ENCODE peak calls at places on chromosomes 13 and 19, in six cellular contexts. U, N, T, G, W and F are unnamed samples.

GRCh38 chr13:67736646-67737420 is 506.7 kb upstream of the PCDH9 start:
- DNase-seq in U (no peak), N (no peak), T (no peak), G (no peak), W (no peak), F (peak; percentile 14)

GRCh38 chr13:74133657-74134201 is 475 bp downstream of the KLF12 start:
- DNase-seq in U (peak; percentile 92), N (peak; percentile 81), T (peak; percentile 78), G (peak; percentile 72), W (peak; percentile 95), F (no peak)

GRCh38 chr19:14368011-14368513 is 13.2 kb upstream of the ADGRE5 start:
- DNase-seq in U (no peak), N (no peak), T (no peak), G (no peak), W (no peak), F (no peak)

GRCh38 chr19:54190942-54191670 is at the start of gene TSEN34:
- DNase-seq in U (peak; percentile 93), N (peak; percentile 71), T (no peak), G (peak; percentile 47), W (peak; percentile 95), F (peak; percentile 94)

GRCh38 chr13:89324582-89324981 is 1653.4 kb downstream of the SLITRK5 start:
- DNase-seq in U (no peak), N (no peak), T (no peak), G (no peak), W (no peak), F (no peak)

GRCh38 chr19:46697142-46697960 is 19.6 kb downstream of the PRKD2 start:
- DNase-seq in U (peak; percentile 95), N (peak; percentile 79), T (no peak), G (peak; percentile 87), W (peak; percentile 94), F (peak; percentile 95)

GRCh38 chr13:40069173-40070044 is 413.9 kb downstream of the COG6 start:
- DNase-seq in U (peak; percentile 83), N (peak; percentile 87), T (no peak), G (peak; percentile 69), W (peak; percentile 90), F (peak; percentile 45)

GRCh38 chr13:99028890-99029289 is 51.0 kb upstream of the DOCK9 start:
- DNase-seq in U (no peak), N (no peak), T (no peak), G (no peak), W (no peak), F (peak; percentile 50)

GRCh38 chr19:39164289-39164688 is 32.5 kb upstream of the NCCRP1 start:
- DNase-seq in U (no peak), N (no peak), T (no peak), G (no peak), W (no peak), F (no peak)

GRCh38 chr13:93716623-93717022 is 490.0 kb downstream of the GPC6 start:
- DNase-seq in U (no peak), N (no peak), T (no peak), G (no peak), W (no peak), F (no peak)

GRCh38 chr13:107028751-107029150 is 460.8 kb upstream of the ARGLU1 start:
- DNase-seq in U (no peak), N (no peak), T (no peak), G (no peak), W (no peak), F (no peak)

GRCh38 chr13:113403255-113404104 is 39.5 kb upstream of the GRTP1 start:
- DNase-seq in U (no peak), N (no peak), T (no peak), G (no peak), W (peak; percentile 47), F (no peak)

GRCh38 chr13:50549221-50549942 is 294.1 kb downstream of the DLEU7 start:
- DNase-seq in U (no peak), N (no peak), T (no peak), G (no peak), W (no peak), F (no peak)

GRCh38 chr19:29551774-29552173 is 26.0 kb downstream of the VSTM2B start:
- DNase-seq in U (no peak), N (no peak), T (no peak), G (no peak), W (no peak), F (no peak)

GRCh38 chr13:51793570-51794273 is 10.2 kb downstream of the DHRS12 start:
- DNase-seq in U (no peak), N (no peak), T (no peak), G (no peak), W (peak; percentile 77), F (peak; percentile 68)

GRCh38 chr13:107534548-107534947 is 680.8 kb downstream of the LIG4 start:
- DNase-seq in U (no peak), N (no peak), T (no peak), G (no peak), W (no peak), F (no peak)

GRCh38 chr19:18262917-18263316 is 11.3 kb downstream of the IQCN start:
- DNase-seq in U (no peak), N (no peak), T (no peak), G (no peak), W (no peak), F (no peak)

GRCh38 chr19:8576273-8576993 is 809 bp downstream of the MYO1F start:
- DNase-seq in U (no peak), N (no peak), T (no peak), G (no peak), W (peak; percentile 69), F (no peak)

GRCh38 chr19:47507031-47507430 is 7.8 kb downstream of the NAPA start:
- DNase-seq in U (no peak), N (no peak), T (no peak), G (no peak), W (no peak), F (no peak)

GRCh38 chr13:114068723-114069322 is 63.6 kb downstream of the RASA3 start:
- DNase-seq in U (no peak), N (peak; percentile 59), T (no peak), G (no peak), W (peak; percentile 51), F (no peak)

GRCh38 chr13:47897411-47898050 is 103.5 kb downstream of the SUCLA2 start:
- DNase-seq in U (no peak), N (no peak), T (no peak), G (no peak), W (no peak), F (no peak)

GRCh38 chr19:48967346-48968178 is 2.5 kb downstream of the FTL start:
- DNase-seq in U (no peak), N (peak; percentile 57), T (no peak), G (no peak), W (peak; percentile 62), F (peak; percentile 78)

GRCh38 chr19:48966541-48967345 is 1.6 kb downstream of the FTL start:
- DNase-seq in U (no peak), N (no peak), T (no peak), G (no peak), W (no peak), F (no peak)

GRCh38 chr19:48965033-48965805 is at the start of gene FTL:
- DNase-seq in U (peak; percentile 98), N (peak; percentile 98), T (peak; percentile 90), G (peak; percentile 96), W (peak; percentile 99), F (peak; percentile 99)

GRCh38 chr19:48964205-48965032 is 690 bp upstream of the FTL start:
- DNase-seq in U (no peak), N (no peak), T (no peak), G (no peak), W (peak; percentile 63), F (no peak)

DNA sequence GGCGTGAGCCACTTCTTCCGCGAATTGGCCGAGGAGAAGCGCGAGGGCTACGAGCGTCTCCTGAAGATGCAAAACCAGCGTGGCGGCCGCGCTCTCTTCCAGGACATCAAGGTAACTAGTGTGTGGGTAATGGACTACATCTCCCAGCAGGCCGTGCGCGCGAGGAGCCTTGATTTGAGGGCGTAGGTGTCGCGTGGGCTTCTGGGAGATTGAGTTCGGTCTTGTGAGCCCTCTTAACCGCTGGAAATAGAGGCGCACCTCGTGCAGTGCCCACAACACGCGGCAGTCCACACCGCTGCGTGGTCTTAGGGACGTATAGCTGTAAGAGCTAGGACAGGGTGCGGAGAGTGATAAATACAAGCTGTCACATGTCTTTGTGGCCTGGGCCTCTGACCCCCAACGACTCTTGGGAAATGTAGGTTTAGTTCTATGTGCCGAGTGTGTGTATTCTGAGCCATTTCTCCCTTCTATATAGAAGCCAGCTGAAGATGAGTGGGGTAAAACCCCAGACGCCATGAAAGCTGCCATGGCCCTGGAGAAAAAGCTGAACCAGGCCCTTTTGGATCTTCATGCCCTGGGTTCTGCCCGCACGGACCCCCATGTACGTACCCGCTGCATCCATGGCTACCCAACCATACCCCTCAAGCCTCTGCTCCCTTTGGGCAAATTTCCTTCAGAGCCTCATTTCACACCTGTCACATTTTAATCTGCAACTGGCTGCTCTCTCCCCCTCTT is 864 bp downstream of the FTL start:
- DNase-seq in U (peak; percentile 87), N (peak; percentile 91), T (peak; percentile 57), G (peak; percentile 90), W (peak; percentile 96), F (peak; percentile 93)
- TF ChIP-seq POLR2A in U (no peak), N (no peak), T (no peak), G (no peak), W (no peak), F (no peak)

GRCh38 chr19:16830679-16831078 is 1.5 kb downstream of the SIN3B start:
- DNase-seq in U (no peak), N (no peak), T (no peak), G (no peak), W (no peak), F (peak; percentile 17)

GRCh38 chr19:16829822-16830289 is 658 bp downstream of the SIN3B start:
- DNase-seq in U (no peak), N (no peak), T (no peak), G (no peak), W (no peak), F (no peak)

GRCh38 chr19:16831531-16831930 is 2.3 kb downstream of the SIN3B start:
- DNase-seq in U (no peak), N (no peak), T (no peak), G (no peak), W (no peak), F (no peak)

GRCh38 chr19:16825312-16826168 is 3.7 kb upstream of the SIN3B start:
- DNase-seq in U (peak; percentile 79), N (peak; percentile 73), T (no peak), G (peak; percentile 55), W (peak; percentile 52), F (no peak)

GRCh38 chr19:16828990-16829821 is at the start of gene SIN3B:
- DNase-seq in U (peak; percentile 88), N (peak; percentile 71), T (no peak), G (peak; percentile 78), W (peak; percentile 93), F (peak; percentile 96)
- TF ChIP-seq POLR2A in U (peak; percentile 46), N (peak; percentile 74), T (peak; percentile 73), G (no peak), W (peak; percentile 61), F (peak; percentile 43)

DNA sequence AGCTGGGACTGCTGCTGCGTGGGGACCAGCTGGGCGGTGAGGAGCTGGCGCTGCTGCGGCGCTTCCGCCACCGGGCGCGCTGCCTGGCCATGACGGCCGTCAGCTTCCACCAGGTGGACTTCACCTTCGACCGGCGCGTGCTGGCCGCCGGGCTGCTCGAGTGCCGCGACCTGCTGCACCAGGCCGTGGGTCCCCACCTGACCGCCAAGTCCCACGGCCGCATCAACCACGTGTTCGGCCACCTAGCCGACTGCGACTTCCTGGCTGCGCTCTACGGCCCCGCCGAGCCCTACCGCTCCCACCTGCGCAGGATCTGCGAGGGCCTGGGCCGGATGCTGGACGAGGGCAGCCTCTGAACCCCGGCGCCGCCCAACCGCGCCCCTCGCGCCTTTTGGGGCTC is 12.8 kb downstream of the TNFAIP8L1 start:
- DNase-seq in U (no peak), N (no peak), T (no peak), G (no peak), W (no peak), F (no peak)
- TF ChIP-seq POLR2A in U (no peak), N (no peak), T (no peak), G (no peak), W (no peak), F (no peak)

GRCh38 chr13:33817843-33818661 is at the start of gene RFC3:
- DNase-seq in U (peak; percentile 92), N (peak; percentile 91), T (peak; percentile 59), G (peak; percentile 90), W (peak; percentile 97), F (peak; percentile 96)
- TF ChIP-seq POLR2A in U (no peak), N (peak; percentile 35), T (peak; percentile 31), G (no peak), W (no peak), F (peak; percentile 76)